ENCODE peak calls at places on chromosomes 11 and 22, in four cellular contexts. One of them, this sample, is unnamed.

GRCh38 chr11:68140496-68141246 is 19.5 kb upstream of the CHKA start:
- DNase-seq in endothelial cell of umbilical vein: no peak
- DNase-seq in heart left ventricle: no peak
- DNase-seq in A549: no peak
- DNase-seq in this sample: peak; percentile 81

GRCh38 chr22:37215890-37216289 is 3.6 kb upstream of the SSTR3 start:
- DNase-seq in endothelial cell of umbilical vein: no peak
- DNase-seq in heart left ventricle: no peak
- DNase-seq in A549: no peak
- DNase-seq in this sample: no peak

GRCh38 chr22:38074181-38075104 is 9.5 kb downstream of the SLC16A8 start:
- DNase-seq in endothelial cell of umbilical vein: no peak
- DNase-seq in heart left ventricle: no peak
- DNase-seq in A549: no peak
- DNase-seq in this sample: no peak

GRCh38 chr11:15826826-15827225 is 529.5 kb downstream of the SOX6 start:
- DNase-seq in endothelial cell of umbilical vein: peak; percentile 49
- DNase-seq in heart left ventricle: peak; percentile 45
- DNase-seq in A549: peak; percentile 20
- DNase-seq in this sample: peak; percentile 31

GRCh38 chr22:19942886-19943664 is 1.5 kb upstream of the TXNRD2 start:
- DNase-seq in endothelial cell of umbilical vein: peak; percentile 72
- DNase-seq in heart left ventricle: no peak
- DNase-seq in A549: peak; percentile 51
- DNase-seq in this sample: peak; percentile 39

GRCh38 chr11:73762732-73763131 is 1.9 kb upstream of the RAB6A start:
- DNase-seq in endothelial cell of umbilical vein: no peak
- DNase-seq in heart left ventricle: no peak
- DNase-seq in A549: no peak
- DNase-seq in this sample: no peak

GRCh38 chr22:30860176-30861105 is 108.1 kb downstream of the MORC2 start:
- DNase-seq in endothelial cell of umbilical vein: no peak
- DNase-seq in heart left ventricle: peak; percentile 17
- DNase-seq in A549: no peak
- DNase-seq in this sample: no peak

GRCh38 chr11:117072517-117073218 is 25.6 kb downstream of the SIK3 start:
- DNase-seq in endothelial cell of umbilical vein: peak; percentile 90
- DNase-seq in heart left ventricle: no peak
- DNase-seq in A549: peak; percentile 87
- DNase-seq in this sample: peak; percentile 88

GRCh38 chr22:17481424-17481823 is 81.9 kb upstream of the SLC25A18 start:
- DNase-seq in endothelial cell of umbilical vein: no peak
- DNase-seq in heart left ventricle: no peak
- DNase-seq in A549: no peak
- DNase-seq in this sample: no peak

GRCh38 chr22:41847300-41847699 is 14.4 kb downstream of the SREBF2 start:
- DNase-seq in endothelial cell of umbilical vein: no peak
- DNase-seq in heart left ventricle: no peak
- DNase-seq in A549: no peak
- DNase-seq in this sample: no peak

GRCh38 chr11:71572811-71573210 is 7.4 kb downstream of the KRTAP5-10 start:
- DNase-seq in endothelial cell of umbilical vein: no peak
- DNase-seq in heart left ventricle: no peak
- DNase-seq in A549: no peak
- DNase-seq in this sample: no peak

GRCh38 chr11:71566081-71566620 is 788 bp downstream of the KRTAP5-10 start:
- DNase-seq in endothelial cell of umbilical vein: no peak
- DNase-seq in heart left ventricle: no peak
- DNase-seq in A549: no peak
- DNase-seq in this sample: no peak

GRCh38 chr11:71565263-71565662 is at the start of gene KRTAP5-10:
- DNase-seq in endothelial cell of umbilical vein: no peak
- DNase-seq in heart left ventricle: no peak
- DNase-seq in A549: no peak
- DNase-seq in this sample: no peak

GRCh38 chr11:71564430-71564829 is 933 bp upstream of the KRTAP5-10 start:
- DNase-seq in endothelial cell of umbilical vein: no peak
- DNase-seq in heart left ventricle: no peak
- DNase-seq in A549: no peak
- DNase-seq in this sample: no peak

DNA sequence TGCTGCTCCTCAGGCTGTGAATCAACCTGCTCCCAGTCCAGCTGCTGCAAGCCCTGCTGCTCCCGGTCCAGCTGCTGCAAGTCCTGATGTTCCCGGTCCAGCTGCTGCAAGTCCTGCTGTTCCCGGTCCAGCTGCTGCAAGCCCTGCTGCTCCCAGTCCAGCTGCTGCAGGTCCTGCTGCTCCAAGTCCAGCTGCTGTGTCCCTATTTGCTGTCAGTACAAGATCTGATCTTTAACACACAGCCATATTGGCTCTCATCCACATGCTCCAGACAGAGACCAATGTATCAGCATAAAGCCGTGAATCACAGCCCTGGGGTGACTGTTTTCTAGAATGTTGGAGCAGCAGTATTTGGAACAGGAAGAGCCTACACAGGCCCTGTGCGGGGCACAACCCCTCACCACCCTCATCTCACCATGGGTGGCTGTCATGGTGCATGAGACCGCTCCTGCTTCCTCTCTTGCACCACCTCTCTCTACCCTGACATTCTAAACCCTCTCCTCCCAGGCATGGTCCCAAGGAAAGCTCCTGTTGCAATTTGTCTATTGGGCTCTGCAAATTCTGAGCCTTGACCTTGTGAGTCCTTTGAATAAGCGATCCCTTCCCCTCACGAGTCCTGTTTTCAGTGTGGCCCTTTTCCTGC is 3.5 kb downstream of the KRTAP5-10 start:
- DNase-seq in endothelial cell of umbilical vein: no peak
- DNase-seq in heart left ventricle: no peak
- DNase-seq in A549: no peak
- DNase-seq in this sample: no peak
- TF ChIP-seq POLR2A in endothelial cell of umbilical vein: no peak
- TF ChIP-seq POLR2A in heart left ventricle: no peak
- TF ChIP-seq POLR2A in A549: no peak
- TF ChIP-seq POLR2A in this sample: no peak

GRCh38 chr11:502288-503178 is 4.5 kb downstream of the RNH1 start:
- DNase-seq in endothelial cell of umbilical vein: no peak
- DNase-seq in heart left ventricle: no peak
- DNase-seq in A549: no peak
- DNase-seq in this sample: no peak

GRCh38 chr11:501683-502287 is 5.3 kb downstream of the RNH1 start:
- DNase-seq in endothelial cell of umbilical vein: no peak
- DNase-seq in heart left ventricle: no peak
- DNase-seq in A549: no peak
- DNase-seq in this sample: no peak

GRCh38 chr11:504994-505344 is 2.1 kb downstream of the RNH1 start:
- DNase-seq in endothelial cell of umbilical vein: no peak
- DNase-seq in heart left ventricle: no peak
- DNase-seq in A549: no peak
- DNase-seq in this sample: no peak

GRCh38 chr11:504053-504993 is 2.7 kb downstream of the RNH1 start:
- DNase-seq in endothelial cell of umbilical vein: peak; percentile 65
- DNase-seq in heart left ventricle: no peak
- DNase-seq in A549: no peak
- DNase-seq in this sample: peak; percentile 91

DNA sequence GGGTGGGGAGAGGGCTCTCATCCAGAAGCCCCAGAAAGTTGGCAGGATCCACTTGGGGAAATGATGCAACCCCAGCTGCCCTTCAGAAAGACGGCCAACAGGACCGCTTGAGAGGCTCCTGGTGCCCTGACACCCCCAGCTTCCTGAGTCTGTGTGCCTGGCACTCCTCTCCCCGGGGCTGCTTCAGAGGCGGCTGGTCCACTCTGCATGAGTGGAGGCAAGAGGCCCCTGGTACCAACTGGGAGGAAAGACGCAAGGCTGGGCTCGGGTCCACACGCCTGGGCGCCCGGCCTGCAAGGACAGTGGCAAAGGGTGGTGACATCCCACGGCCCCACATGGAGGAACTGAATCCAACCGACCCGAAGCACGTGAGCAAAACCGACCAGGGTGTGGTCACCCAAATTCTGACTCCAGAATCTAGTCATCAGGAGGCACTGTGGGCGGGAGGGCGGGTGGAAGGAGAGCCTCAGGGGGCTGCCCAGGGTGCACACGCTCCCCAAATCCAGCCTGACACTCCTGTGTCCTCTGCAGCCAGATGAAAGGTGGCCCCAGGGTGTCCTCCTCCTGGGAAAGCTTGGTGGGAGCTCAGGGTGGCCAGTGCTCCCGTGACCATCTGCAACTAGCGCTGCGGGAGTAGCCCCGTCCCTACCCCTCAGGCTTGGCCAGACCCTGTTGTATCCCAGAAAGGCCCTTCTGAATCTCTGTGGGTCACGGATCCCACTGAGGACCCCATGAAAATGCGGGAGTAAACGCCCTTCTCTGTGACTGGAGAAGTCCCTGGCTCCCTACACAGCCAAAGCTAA is 3.7 kb downstream of the RNH1 start:
- DNase-seq in endothelial cell of umbilical vein: no peak
- DNase-seq in heart left ventricle: peak; percentile 66
- DNase-seq in A549: no peak
- DNase-seq in this sample: peak; percentile 74
- TF ChIP-seq POLR2A in endothelial cell of umbilical vein: no peak
- TF ChIP-seq POLR2A in heart left ventricle: no peak
- TF ChIP-seq POLR2A in A549: no peak
- TF ChIP-seq POLR2A in this sample: peak; percentile 75

GRCh38 chr11:64769283-64769682 is 9.1 kb downstream of the SF1 start:
- DNase-seq in endothelial cell of umbilical vein: no peak
- DNase-seq in heart left ventricle: no peak
- DNase-seq in A549: no peak
- DNase-seq in this sample: no peak
- TF ChIP-seq POLR2A in endothelial cell of umbilical vein: no peak
- TF ChIP-seq POLR2A in heart left ventricle: no peak
- TF ChIP-seq POLR2A in A549: no peak
- TF ChIP-seq POLR2A in this sample: no peak

GRCh38 chr11:32831241-32831640 is 1.5 kb downstream of the PRRG4 start:
- DNase-seq in endothelial cell of umbilical vein: no peak
- DNase-seq in heart left ventricle: no peak
- DNase-seq in A549: no peak
- DNase-seq in this sample: no peak

GRCh38 chr11:32829157-32829679 is 509 bp upstream of the PRRG4 start:
- DNase-seq in endothelial cell of umbilical vein: peak; percentile 31
- DNase-seq in heart left ventricle: no peak
- DNase-seq in A549: no peak
- DNase-seq in this sample: no peak

GRCh38 chr11:32830413-32830738 is 649 bp downstream of the PRRG4 start:
- DNase-seq in endothelial cell of umbilical vein: no peak
- DNase-seq in heart left ventricle: no peak
- DNase-seq in A549: peak; percentile 58
- DNase-seq in this sample: no peak

GRCh38 chr11:32830796-32831195 is 1.1 kb downstream of the PRRG4 start:
- DNase-seq in endothelial cell of umbilical vein: no peak
- DNase-seq in heart left ventricle: no peak
- DNase-seq in A549: no peak
- DNase-seq in this sample: peak; percentile 11

GRCh38 chr11:32829680-32830412 is at the start of gene PRRG4:
- DNase-seq in endothelial cell of umbilical vein: no peak
- DNase-seq in heart left ventricle: peak; percentile 50
- DNase-seq in A549: peak; percentile 35
- DNase-seq in this sample: peak; percentile 73
- TF ChIP-seq POLR2A in endothelial cell of umbilical vein: no peak
- TF ChIP-seq POLR2A in heart left ventricle: no peak
- TF ChIP-seq POLR2A in A549: no peak
- TF ChIP-seq POLR2A in this sample: peak; percentile 70

GRCh38 chr11:10750838-10751580 is at the start of gene CTR9:
- DNase-seq in endothelial cell of umbilical vein: peak; percentile 96
- DNase-seq in heart left ventricle: peak; percentile 96
- DNase-seq in A549: peak; percentile 94
- DNase-seq in this sample: peak; percentile 94
- TF ChIP-seq POLR2A in endothelial cell of umbilical vein: peak; percentile 98
- TF ChIP-seq POLR2A in heart left ventricle: no peak
- TF ChIP-seq POLR2A in A549: peak; percentile 76
- TF ChIP-seq POLR2A in this sample: peak; percentile 94

GRCh38 chr11:62122076-62122475 is 1.7 kb upstream of the INCENP start:
- DNase-seq in endothelial cell of umbilical vein: no peak
- DNase-seq in heart left ventricle: no peak
- DNase-seq in A549: peak; percentile 43
- DNase-seq in this sample: no peak

GRCh38 chr11:62125881-62126280 is 2.1 kb downstream of the INCENP start:
- DNase-seq in endothelial cell of umbilical vein: no peak
- DNase-seq in heart left ventricle: no peak
- DNase-seq in A549: no peak
- DNase-seq in this sample: no peak

GRCh38 chr11:62124186-62125113 is 639 bp downstream of the INCENP start:
- DNase-seq in endothelial cell of umbilical vein: peak; percentile 43
- DNase-seq in heart left ventricle: no peak
- DNase-seq in A549: no peak
- DNase-seq in this sample: peak; percentile 66

GRCh38 chr11:62125316-62125715 is 1.5 kb downstream of the INCENP start:
- DNase-seq in endothelial cell of umbilical vein: no peak
- DNase-seq in heart left ventricle: no peak
- DNase-seq in A549: no peak
- DNase-seq in this sample: no peak

DNA sequence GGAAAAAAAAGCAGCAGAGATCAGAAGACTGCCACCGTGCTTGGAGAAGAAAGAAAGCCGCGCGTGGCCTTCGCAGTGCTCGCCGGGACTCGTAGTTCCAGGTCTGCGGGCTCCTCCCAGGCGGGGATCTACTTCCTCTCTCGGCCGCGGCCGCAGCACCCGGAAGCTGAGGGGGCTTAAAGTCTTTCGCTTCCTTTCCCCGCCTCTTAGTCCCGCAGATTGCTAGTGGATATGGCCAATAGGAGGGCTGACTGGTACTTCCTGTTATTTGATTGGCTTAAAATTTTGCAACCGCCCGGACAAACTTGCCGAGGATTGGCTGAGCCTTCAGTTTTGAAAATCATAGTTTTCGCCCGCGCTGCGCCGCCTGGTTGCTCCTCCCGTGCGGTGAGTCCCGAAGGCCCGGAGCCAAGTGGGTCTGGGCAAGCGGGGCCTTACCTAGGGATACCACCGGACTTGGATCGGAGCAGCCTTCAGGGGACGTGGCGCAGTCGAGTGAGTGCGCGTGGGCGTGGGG is at the start of gene INCENP:
- DNase-seq in endothelial cell of umbilical vein: peak; percentile 100
- DNase-seq in heart left ventricle: peak; percentile 97
- DNase-seq in A549: peak; percentile 98
- DNase-seq in this sample: peak; percentile 99
- TF ChIP-seq POLR2A in endothelial cell of umbilical vein: peak; percentile 67
- TF ChIP-seq POLR2A in heart left ventricle: no peak
- TF ChIP-seq POLR2A in A549: no peak
- TF ChIP-seq POLR2A in this sample: peak; percentile 82